ENCODE peak calls at places on chromosome 22, in seven cellular contexts. One of them, this sample, is unnamed.

GRCh38 chr22:37894939-37895670 is 11.0 kb upstream of the MICALL1 start:
- DNase-seq in left ventricle myocardium inferior: no peak
- DNase-seq in psoas muscle: no peak
- DNase-seq in lower lobe of right lung: no peak
- DNase-seq in A549: no peak
- DNase-seq in gastrocnemius medialis: no peak
- DNase-seq in thyroid gland: peak; percentile 38
- DNase-seq in this sample: no peak

GRCh38 chr22:39312410-39312809 is 7.0 kb downstream of the RPL3 start:
- DNase-seq in left ventricle myocardium inferior: no peak
- DNase-seq in psoas muscle: no peak
- DNase-seq in lower lobe of right lung: no peak
- DNase-seq in A549: no peak
- DNase-seq in gastrocnemius medialis: no peak
- DNase-seq in thyroid gland: no peak
- DNase-seq in this sample: peak; percentile 48

GRCh38 chr22:24466831-24467249 is 28.3 kb upstream of the UPB1 start:
- DNase-seq in left ventricle myocardium inferior: peak; percentile 36
- DNase-seq in psoas muscle: no peak
- DNase-seq in lower lobe of right lung: no peak
- DNase-seq in A549: no peak
- DNase-seq in gastrocnemius medialis: no peak
- DNase-seq in thyroid gland: peak; percentile 70
- DNase-seq in this sample: no peak

GRCh38 chr22:43296279-43296902 is 46.8 kb downstream of the SCUBE1 start:
- DNase-seq in left ventricle myocardium inferior: no peak
- DNase-seq in psoas muscle: no peak
- DNase-seq in lower lobe of right lung: no peak
- DNase-seq in A549: no peak
- DNase-seq in gastrocnemius medialis: no peak
- DNase-seq in thyroid gland: no peak
- DNase-seq in this sample: no peak

GRCh38 chr22:26894766-26895485 is 237.5 kb downstream of the MIAT start:
- DNase-seq in left ventricle myocardium inferior: no peak
- DNase-seq in psoas muscle: no peak
- DNase-seq in lower lobe of right lung: no peak
- DNase-seq in A549: peak; percentile 82
- DNase-seq in gastrocnemius medialis: no peak
- DNase-seq in thyroid gland: peak; percentile 30
- DNase-seq in this sample: no peak

GRCh38 chr22:38017272-38017920 is 33.0 kb upstream of the SOX10 start:
- DNase-seq in left ventricle myocardium inferior: peak; percentile 87
- DNase-seq in psoas muscle: peak; percentile 88
- DNase-seq in lower lobe of right lung: peak; percentile 89
- DNase-seq in A549: no peak
- DNase-seq in gastrocnemius medialis: peak; percentile 83
- DNase-seq in thyroid gland: peak; percentile 89
- DNase-seq in this sample: peak; percentile 23

GRCh38 chr22:32958021-32958420 is 100.2 kb downstream of the SYN3 start:
- DNase-seq in left ventricle myocardium inferior: no peak
- DNase-seq in psoas muscle: no peak
- DNase-seq in lower lobe of right lung: no peak
- DNase-seq in A549: no peak
- DNase-seq in gastrocnemius medialis: no peak
- DNase-seq in thyroid gland: no peak
- DNase-seq in this sample: no peak

GRCh38 chr22:25747245-25747944 is 5.4 kb downstream of the MYO18B start:
- DNase-seq in left ventricle myocardium inferior: no peak
- DNase-seq in psoas muscle: peak; percentile 93
- DNase-seq in lower lobe of right lung: no peak
- DNase-seq in A549: peak; percentile 49
- DNase-seq in gastrocnemius medialis: peak; percentile 98
- DNase-seq in thyroid gland: peak; percentile 11
- DNase-seq in this sample: no peak

GRCh38 chr22:22397292-22397870 is 111.2 kb downstream of the ZNF280B start:
- DNase-seq in left ventricle myocardium inferior: peak; percentile 59
- DNase-seq in psoas muscle: no peak
- DNase-seq in lower lobe of right lung: no peak
- DNase-seq in A549: peak; percentile 37
- DNase-seq in gastrocnemius medialis: peak; percentile 23
- DNase-seq in thyroid gland: no peak
- DNase-seq in this sample: no peak

GRCh38 chr22:17097062-17097461 is 12.3 kb downstream of the IL17RA start:
- DNase-seq in left ventricle myocardium inferior: no peak
- DNase-seq in psoas muscle: no peak
- DNase-seq in lower lobe of right lung: no peak
- DNase-seq in A549: no peak
- DNase-seq in gastrocnemius medialis: no peak
- DNase-seq in thyroid gland: no peak
- DNase-seq in this sample: no peak

GRCh38 chr22:46895753-46896152 is 133.3 kb downstream of the TBC1D22A start:
- DNase-seq in left ventricle myocardium inferior: no peak
- DNase-seq in psoas muscle: no peak
- DNase-seq in lower lobe of right lung: no peak
- DNase-seq in A549: no peak
- DNase-seq in gastrocnemius medialis: no peak
- DNase-seq in thyroid gland: no peak
- DNase-seq in this sample: no peak

GRCh38 chr22:46450931-46451660 is 86.3 kb downstream of the CELSR1 start:
- DNase-seq in left ventricle myocardium inferior: no peak
- DNase-seq in psoas muscle: no peak
- DNase-seq in lower lobe of right lung: no peak
- DNase-seq in A549: no peak
- DNase-seq in gastrocnemius medialis: no peak
- DNase-seq in thyroid gland: no peak
- DNase-seq in this sample: no peak

GRCh38 chr22:40329021-40329456 is 17.3 kb upstream of the ADSL start:
- DNase-seq in left ventricle myocardium inferior: no peak
- DNase-seq in psoas muscle: no peak
- DNase-seq in lower lobe of right lung: no peak
- DNase-seq in A549: no peak
- DNase-seq in gastrocnemius medialis: no peak
- DNase-seq in thyroid gland: no peak
- DNase-seq in this sample: no peak

GRCh38 chr22:37817705-37818311 is 5.4 kb upstream of the GALR3 start:
- DNase-seq in left ventricle myocardium inferior: peak; percentile 82
- DNase-seq in psoas muscle: peak; percentile 91
- DNase-seq in lower lobe of right lung: peak; percentile 83
- DNase-seq in A549: peak; percentile 69
- DNase-seq in gastrocnemius medialis: peak; percentile 74
- DNase-seq in thyroid gland: peak; percentile 81
- DNase-seq in this sample: peak; percentile 76

GRCh38 chr22:36419177-36419911 is 31.6 kb upstream of the MYH9 start:
- DNase-seq in left ventricle myocardium inferior: peak; percentile 53
- DNase-seq in psoas muscle: no peak
- DNase-seq in lower lobe of right lung: no peak
- DNase-seq in A549: no peak
- DNase-seq in gastrocnemius medialis: peak; percentile 26
- DNase-seq in thyroid gland: peak; percentile 61
- DNase-seq in this sample: no peak

GRCh38 chr22:19213496-19214473 is 35.2 kb upstream of the SLC25A1 start:
- DNase-seq in left ventricle myocardium inferior: no peak
- DNase-seq in psoas muscle: no peak
- DNase-seq in lower lobe of right lung: no peak
- DNase-seq in A549: no peak
- DNase-seq in gastrocnemius medialis: no peak
- DNase-seq in thyroid gland: no peak
- DNase-seq in this sample: no peak

GRCh38 chr22:35459423-35459894 is 59.5 kb downstream of the MCM5 start:
- DNase-seq in left ventricle myocardium inferior: no peak
- DNase-seq in psoas muscle: peak; percentile 6
- DNase-seq in lower lobe of right lung: no peak
- DNase-seq in A549: no peak
- DNase-seq in gastrocnemius medialis: no peak
- DNase-seq in thyroid gland: no peak
- DNase-seq in this sample: no peak

GRCh38 chr22:27267145-27267544 is 534.4 kb downstream of the MN1 start:
- DNase-seq in left ventricle myocardium inferior: no peak
- DNase-seq in psoas muscle: no peak
- DNase-seq in lower lobe of right lung: no peak
- DNase-seq in A549: no peak
- DNase-seq in gastrocnemius medialis: no peak
- DNase-seq in thyroid gland: no peak
- DNase-seq in this sample: no peak

GRCh38 chr22:44404341-44405020 is 91.7 kb upstream of the SHISAL1 start:
- DNase-seq in left ventricle myocardium inferior: peak; percentile 3
- DNase-seq in psoas muscle: peak; percentile 34
- DNase-seq in lower lobe of right lung: no peak
- DNase-seq in A549: no peak
- DNase-seq in gastrocnemius medialis: no peak
- DNase-seq in thyroid gland: no peak
- DNase-seq in this sample: no peak

GRCh38 chr22:38005943-38006342 is 21.6 kb upstream of the SOX10 start:
- DNase-seq in left ventricle myocardium inferior: no peak
- DNase-seq in psoas muscle: no peak
- DNase-seq in lower lobe of right lung: no peak
- DNase-seq in A549: no peak
- DNase-seq in gastrocnemius medialis: no peak
- DNase-seq in thyroid gland: no peak
- DNase-seq in this sample: no peak

GRCh38 chr22:17920145-17920605 is 104.2 kb downstream of the MICAL3 start:
- DNase-seq in left ventricle myocardium inferior: peak; percentile 76
- DNase-seq in psoas muscle: no peak
- DNase-seq in lower lobe of right lung: no peak
- DNase-seq in A549: no peak
- DNase-seq in gastrocnemius medialis: no peak
- DNase-seq in thyroid gland: peak; percentile 78
- DNase-seq in this sample: peak; percentile 70

GRCh38 chr22:37563153-37564081 is 3.1 kb downstream of the CDC42EP1 start:
- DNase-seq in left ventricle myocardium inferior: peak; percentile 69
- DNase-seq in psoas muscle: peak; percentile 81
- DNase-seq in lower lobe of right lung: peak; percentile 69
- DNase-seq in A549: peak; percentile 73
- DNase-seq in gastrocnemius medialis: peak; percentile 66
- DNase-seq in thyroid gland: peak; percentile 59
- DNase-seq in this sample: peak; percentile 42

GRCh38 chr22:37427128-37427710 is at the start of gene ELFN2:
- DNase-seq in left ventricle myocardium inferior: no peak
- DNase-seq in psoas muscle: no peak
- DNase-seq in lower lobe of right lung: no peak
- DNase-seq in A549: peak; percentile 22
- DNase-seq in gastrocnemius medialis: no peak
- DNase-seq in thyroid gland: peak; percentile 39
- DNase-seq in this sample: no peak

GRCh38 chr22:23356094-23356493 is 175.8 kb downstream of the BCR start:
- DNase-seq in left ventricle myocardium inferior: no peak
- DNase-seq in psoas muscle: no peak
- DNase-seq in lower lobe of right lung: no peak
- DNase-seq in A549: no peak
- DNase-seq in gastrocnemius medialis: no peak
- DNase-seq in thyroid gland: no peak
- DNase-seq in this sample: no peak

GRCh38 chr22:20511578-20512259 is 4.3 kb downstream of the MED15 start:
- DNase-seq in left ventricle myocardium inferior: no peak
- DNase-seq in psoas muscle: no peak
- DNase-seq in lower lobe of right lung: no peak
- DNase-seq in A549: no peak
- DNase-seq in gastrocnemius medialis: no peak
- DNase-seq in thyroid gland: no peak
- DNase-seq in this sample: no peak
- H3K4me1 ChIP-seq in left ventricle myocardium inferior: peaks cover 93% of the 10 kb centered on the region
- H3K4me1 ChIP-seq in psoas muscle: peaks cover 53% of the 10 kb centered on the region
- H3K4me1 ChIP-seq in lower lobe of right lung: peaks cover 69% of the 10 kb centered on the region
- H3K4me1 ChIP-seq in A549: peaks cover 55% of the 10 kb centered on the region
- H3K4me1 ChIP-seq in gastrocnemius medialis: peaks cover 54% of the 10 kb centered on the region
- H3K4me1 ChIP-seq in thyroid gland: peaks cover 30% of the 10 kb centered on the region
- H3K4me1 ChIP-seq in this sample: peaks cover 42% of the 10 kb centered on the region

DNA sequence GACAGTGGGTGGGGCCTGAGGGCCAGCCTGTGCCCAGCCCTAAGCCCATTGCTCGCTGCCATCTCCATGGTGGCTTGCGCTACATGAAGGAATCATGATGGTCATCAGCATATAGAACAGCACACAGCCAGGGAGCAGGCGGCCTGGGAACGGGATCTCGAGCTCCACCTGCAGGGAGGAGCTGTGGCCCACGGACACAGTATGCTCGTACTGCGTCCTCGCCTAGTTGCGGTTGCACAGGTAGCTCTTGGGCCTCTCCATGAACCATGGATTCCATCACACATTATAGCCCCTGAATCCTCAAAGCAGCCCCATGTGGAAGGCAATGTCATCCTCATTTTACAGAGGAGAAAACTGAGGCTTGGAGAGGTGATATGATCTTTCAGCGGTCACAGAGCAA is 15.1 kb downstream of the SEC14L4 start:
- DNase-seq in left ventricle myocardium inferior: no peak
- DNase-seq in psoas muscle: no peak
- DNase-seq in lower lobe of right lung: peak; percentile 46
- DNase-seq in A549: no peak
- DNase-seq in gastrocnemius medialis: no peak
- DNase-seq in thyroid gland: no peak
- DNase-seq in this sample: no peak
- TF ChIP-seq CTCF in left ventricle myocardium inferior: no peak
- TF ChIP-seq CTCF in psoas muscle: no peak
- TF ChIP-seq CTCF in lower lobe of right lung: no peak
- TF ChIP-seq CTCF in A549: no peak
- TF ChIP-seq CTCF in gastrocnemius medialis: no peak
- TF ChIP-seq CTCF in thyroid gland: no peak
- TF ChIP-seq CTCF in this sample: peak; percentile 5

DNA sequence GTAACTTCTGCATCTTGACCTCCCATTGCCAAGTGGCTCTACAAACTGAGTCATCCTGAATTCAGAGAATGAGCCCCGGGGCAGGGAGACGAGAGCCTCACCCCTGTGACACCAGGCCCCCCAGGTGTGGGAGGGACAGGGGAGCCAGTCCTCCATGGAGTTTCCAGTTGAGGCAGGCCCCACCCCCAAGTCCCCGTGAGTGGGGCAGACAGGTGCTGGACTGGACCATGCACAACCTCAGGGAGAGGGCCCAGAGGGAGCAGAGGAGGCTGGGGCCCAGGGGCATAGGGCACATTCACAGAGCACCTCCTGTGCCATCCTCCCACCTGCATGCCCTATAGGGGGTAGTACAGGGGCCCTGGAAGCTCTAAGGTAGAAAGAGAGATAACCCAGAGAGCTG is 180.8 kb downstream of the BRD1 start:
- DNase-seq in left ventricle myocardium inferior: no peak
- DNase-seq in psoas muscle: no peak
- DNase-seq in lower lobe of right lung: no peak
- DNase-seq in A549: no peak
- DNase-seq in gastrocnemius medialis: no peak
- DNase-seq in thyroid gland: no peak
- DNase-seq in this sample: no peak
- H3K4me1 ChIP-seq in left ventricle myocardium inferior: peaks cover 5% of the 10 kb centered on the region
- H3K4me1 ChIP-seq in psoas muscle: no peaks in the 10 kb centered on the region
- H3K4me1 ChIP-seq in lower lobe of right lung: peaks cover 11% of the 10 kb centered on the region
- H3K4me1 ChIP-seq in A549: no peaks in the 10 kb centered on the region
- H3K4me1 ChIP-seq in gastrocnemius medialis: no peaks in the 10 kb centered on the region
- H3K4me1 ChIP-seq in thyroid gland: no peaks in the 10 kb centered on the region
- H3K4me1 ChIP-seq in this sample: no peaks in the 10 kb centered on the region

DNA sequence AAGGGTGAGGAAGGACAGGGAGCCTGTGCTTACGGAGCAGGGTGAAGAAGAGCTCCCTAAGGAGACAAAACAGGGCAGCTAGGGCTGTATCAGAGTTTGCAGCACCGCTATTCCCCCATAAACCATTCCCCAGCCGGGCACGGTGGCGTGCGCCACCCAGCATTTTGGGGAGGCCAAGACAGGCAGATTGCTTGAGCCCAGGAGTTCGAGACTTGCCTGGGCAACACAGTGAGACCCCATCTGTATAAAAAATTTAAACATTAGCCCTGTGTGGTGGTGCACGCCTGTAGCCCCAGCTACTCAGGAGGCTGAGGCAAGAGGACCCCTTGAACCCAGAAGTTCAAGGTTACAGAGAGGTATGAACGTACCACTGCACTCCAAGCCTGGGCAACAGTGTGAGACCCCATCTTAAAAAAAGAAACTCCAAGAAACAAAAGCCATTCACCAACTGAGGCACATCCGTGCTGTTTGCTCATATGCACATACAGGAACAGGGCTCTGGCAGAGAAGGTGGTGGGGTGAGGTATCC is 4.7 kb downstream of the GAL3ST1 start:
- DNase-seq in left ventricle myocardium inferior: no peak
- DNase-seq in psoas muscle: no peak
- DNase-seq in lower lobe of right lung: no peak
- DNase-seq in A549: no peak
- DNase-seq in gastrocnemius medialis: no peak
- DNase-seq in thyroid gland: no peak
- DNase-seq in this sample: no peak
- TF ChIP-seq CTCF in left ventricle myocardium inferior: no peak
- TF ChIP-seq CTCF in psoas muscle: no peak
- TF ChIP-seq CTCF in lower lobe of right lung: no peak
- TF ChIP-seq CTCF in A549: no peak
- TF ChIP-seq CTCF in gastrocnemius medialis: no peak
- TF ChIP-seq CTCF in thyroid gland: no peak
- TF ChIP-seq CTCF in this sample: no peak

This sample was measured in Peyer's patch.